ENCODE peak calls at places on chromosomes 4 and X, in ten cellular contexts. T is activated CD8-positive, alpha-beta T cell treated with anti-CD3 and anti-CD28 coated beads, Interleukin-2, amount 10 ng/mL, durations not matched to agents 7 days and 5 days; U is substantia nigra; I is HFFc6; V is neural crest cell; J is stimulated activated CD8-positive, alpha-beta memory T cell treated with anti-CD3 and anti-CD28 coated beads, Interleukin-12 subunit alpha, Interleukin-12 subunit beta, amount 100 ng/mL, for 1 hour; P is Right ventricle myocardium superior; F is HFF-Myc; D is fibroblast of the aortic adventitia; N is caudate nucleus. X is an unnamed sample.

GRCh38 chrX:458631-459061 is 71.9 kb upstream of the PPP2R3B start:
- DNase-seq in D (no peak), T (no peak), I (no peak), U (no peak), V (no peak), P (no peak), F (no peak), N (no peak), J (no peak), X (no peak)

GRCh38 chr4:57074753-57075152 is 35.4 kb downstream of the IGFBP7 start:
- DNase-seq in D (peak), J (no peak), I (peak), P (no peak), F (peak), T (no peak), N (no peak), V (no peak), U (no peak), X (no peak)

GRCh38 chrX:109635151-109635550 is 10.2 kb upstream of the KCNE5 start:
- DNase-seq in U (no peak), V (no peak), T (no peak), J (no peak), I (peak), F (no peak), N (no peak), P (no peak), D (peak), X (no peak)

GRCh38 chr4:145904413-145905177 is 34.0 kb downstream of the ZNF827 start:
- DNase-seq in P (no peak), V (no peak), U (no peak), F (no peak), I (no peak), T (no peak), D (no peak), J (no peak), N (no peak), X (no peak)

GRCh38 chrX:112380541-112381278 is 298.1 kb upstream of the TRPC5 start:
- DNase-seq in F (no peak), U (no peak), V (no peak), T (no peak), J (no peak), N (no peak), D (no peak), P (no peak), I (no peak), X (no peak)

GRCh38 chrX:30219372-30219771 is 4.0 kb downstream of the MAGEB2 start:
- DNase-seq in U (no peak), F (no peak), T (no peak), V (no peak), N (no peak), J (no peak), P (no peak), D (no peak), I (no peak), X (no peak)

GRCh38 chr4:121096629-121097028 is 24.3 kb upstream of the NDNF start:
- DNase-seq in P (no peak), J (no peak), F (no peak), T (no peak), U (no peak), D (peak), N (no peak), I (peak), V (no peak), X (no peak)

GRCh38 chr4:5730993-5731975 is 20.3 kb downstream of the EVC start:
- DNase-seq in N (no peak), J (no peak), T (no peak), F (no peak), I (no peak), U (no peak), D (no peak), V (no peak), P (no peak), X (no peak)

GRCh38 chrX:57528670-57529255 is 63.0 kb upstream of the ZXDB start:
- DNase-seq in I (no peak), U (no peak), V (no peak), T (peak), P (no peak), J (no peak), N (no peak), D (peak), F (no peak), X (no peak)

GRCh38 chr4:108215055-108215454 is 46.3 kb upstream of the LEF1 start:
- DNase-seq in D (no peak), P (no peak), I (no peak), V (no peak), F (no peak), J (no peak), N (no peak), U (no peak), T (no peak), X (no peak)

GRCh38 chr4:108783666-108784463 is 21.0 kb upstream of the ETNPPL start:
- DNase-seq in F (no peak), V (no peak), U (no peak), D (peak), T (no peak), I (no peak), P (no peak), N (no peak), J (no peak), X (no peak)

GRCh38 chr4:142129931-142130330 is 493.5 kb downstream of the IL15 start:
- DNase-seq in U (no peak), P (no peak), D (no peak), I (no peak), T (no peak), V (no peak), J (no peak), N (no peak), F (no peak), X (no peak)

GRCh38 chr4:141352775-141353544 is 132.3 kb downstream of the ZNF330 start:
- DNase-seq in U (no peak), F (peak), N (no peak), P (no peak), I (peak), D (peak), J (no peak), T (no peak), V (no peak), X (no peak)

GRCh38 chr4:136650541-136651277 is 881.6 kb downstream of the PCDH18 start:
- DNase-seq in J (no peak), D (no peak), U (no peak), N (no peak), P (no peak), I (no peak), V (no peak), F (no peak), T (no peak), X (no peak)

GRCh38 chr4:42570221-42570620 is 86.7 kb downstream of the ATP8A1 start:
- DNase-seq in D (peak), T (no peak), I (no peak), V (no peak), U (peak), P (peak), J (no peak), N (peak), F (no peak), X (no peak)

GRCh38 chr4:2928242-2929155 is 34.7 kb downstream of the NOP14 start:
- DNase-seq in P (no peak), I (no peak), U (no peak), F (no peak), D (no peak), V (no peak), J (no peak), N (no peak), T (no peak), X (peak)

GRCh38 chr4:17511950-17512795 is at the start of gene QDPR:
- DNase-seq in I (peak), U (peak), J (peak), T (peak), V (peak), P (peak), D (peak), F (no peak), N (peak), X (peak)

GRCh38 chrX:39759526-39760224 is 338.1 kb downstream of the BCOR start:
- DNase-seq in D (peak), T (no peak), J (no peak), P (peak), U (no peak), N (no peak), V (no peak), I (no peak), F (no peak), X (peak)

GRCh38 chr4:183398298-183399129 is 45.9 kb upstream of the CDKN2AIP start:
- DNase-seq in F (no peak), I (peak), J (peak), D (peak), P (peak), T (peak), N (no peak), V (peak), U (peak), X (no peak)

GRCh38 chrX:115679460-115679859 is 118.5 kb downstream of the PLS3 start:
- DNase-seq in I (peak), F (no peak), T (no peak), V (no peak), P (no peak), U (no peak), D (peak), J (no peak), N (no peak), X (no peak)

GRCh38 chr4:16579866-16580265 is 318.6 kb downstream of the LDB2 start:
- DNase-seq in V (no peak), I (peak), F (no peak), P (no peak), N (no peak), U (no peak), J (no peak), T (no peak), D (peak), X (no peak)

GRCh38 chr4:79982587-79983327 is 90.3 kb downstream of the ANTXR2 start:
- DNase-seq in N (no peak), V (no peak), T (no peak), J (no peak), D (peak), U (no peak), F (no peak), P (no peak), I (no peak), X (no peak)

GRCh38 chrX:111402378-111402777 is 9.6 kb downstream of the DCX start:
- DNase-seq in P (no peak), V (no peak), U (no peak), T (no peak), D (no peak), F (no peak), I (no peak), J (no peak), N (no peak), X (no peak)

GRCh38 chrX:151178746-151179145 is 2.4 kb downstream of the GPR50 start:
- DNase-seq in D (no peak), J (no peak), V (no peak), P (no peak), U (no peak), F (no peak), N (no peak), T (no peak), I (no peak), X (no peak)

GRCh38 chrX:130082244-130083106 is 27.8 kb downstream of the ELF4 start:
- DNase-seq in D (peak), U (no peak), T (peak), P (peak), F (no peak), V (no peak), N (no peak), I (no peak), J (peak), X (no peak)

GRCh38 chrX:123499787-123500186 is 233.1 kb downstream of the THOC2 start:
- DNase-seq in P (no peak), T (no peak), U (no peak), V (no peak), N (no peak), I (no peak), D (no peak), J (no peak), F (no peak), X (no peak)

GRCh38 chrX:114841051-114841450 is 176.4 kb downstream of the IL13RA2 start:
- DNase-seq in V (no peak), F (no peak), N (no peak), D (no peak), P (no peak), J (no peak), I (peak), T (no peak), U (no peak), X (no peak)

GRCh38 chr4:184824776-184825393 is 883 bp downstream of the ACSL1 start:
- DNase-seq in I (no peak), V (peak), T (peak), P (no peak), N (no peak), F (no peak), J (no peak), D (peak), U (no peak), X (peak)

X was measured in coronary artery.